ENCODE peak calls at places on chromosomes 4 and X, in seven cellular contexts. Z, Y, V, L, T, W and J are unnamed samples. For H3K4me1, the result is how much of the 10 kb centered on the place peaks cover.

GRCh38 chrX:101668143-101668542 is 8.5 kb upstream of the ARMCX2 start:
- DNase-seq in V (no peak), L (no peak), Z (no peak), W (no peak), T (no peak), Y (no peak), J (no peak)

GRCh38 chr4:72055566-72055965 is 23.8 kb downstream of the NPFFR2 start:
- DNase-seq in T (no peak), Y (no peak), W (no peak), L (no peak), Z (no peak), V (no peak), J (no peak)

GRCh38 chrX:54920610-54921426 is at the start of gene TRO:
- DNase-seq in Y (no peak), W (peak), Z (no peak), L (no peak), V (peak), T (peak), J (peak)

GRCh38 chr4:156560701-156561100 is 410.9 kb downstream of the PDGFC start:
- DNase-seq in W (peak), Y (no peak), V (no peak), L (no peak), T (no peak), Z (no peak), J (no peak)

GRCh38 chrX:81957900-81958545 is 756.1 kb downstream of the SH3BGRL start:
- DNase-seq in T (no peak), V (no peak), Y (no peak), L (no peak), W (peak), Z (no peak), J (no peak)

GRCh38 chrX:110284159-110284558 is 33.7 kb downstream of the AMMECR1 start:
- DNase-seq in W (peak), V (no peak), T (no peak), Y (no peak), Z (no peak), L (peak), J (no peak)

GRCh38 chr4:5045099-5045498 is 6.2 kb upstream of the STK32B start:
- DNase-seq in V (no peak), T (no peak), W (no peak), L (peak), Z (no peak), Y (no peak), J (no peak)

GRCh38 chrX:109889289-109890006 is 113.5 kb upstream of the TMEM164 start:
- DNase-seq in L (no peak), Z (no peak), W (peak), Y (no peak), T (no peak), V (no peak), J (no peak)

GRCh38 chr4:109005523-109005922 is 242.7 kb upstream of the ETNPPL start:
- DNase-seq in V (no peak), L (no peak), T (no peak), Y (no peak), Z (no peak), W (peak), J (no peak)

GRCh38 chr4:4880492-4880891 is 21.0 kb downstream of the MSX1 start:
- DNase-seq in Y (no peak), L (no peak), T (no peak), Z (no peak), W (no peak), V (no peak), J (no peak)

GRCh38 chr4:148926861-148927260 is 484.6 kb upstream of the NR3C2 start:
- DNase-seq in Y (no peak), Z (no peak), T (no peak), L (no peak), V (no peak), W (peak), J (no peak)

GRCh38 chrX:109533631-109534030 is 3.0 kb upstream of the NXT2 start:
- DNase-seq in V (no peak), L (peak), Y (no peak), Z (no peak), W (peak), T (no peak), J (no peak)

GRCh38 chr4:3107271-3108185 is 33.0 kb downstream of the HTT start:
- DNase-seq in Y (no peak), V (no peak), T (no peak), L (peak), Z (no peak), W (no peak), J (peak)

GRCh38 chr4:145557720-145558119 is 61.5 kb upstream of the MMAA start:
- DNase-seq in T (peak), Y (no peak), W (peak), L (peak), Z (peak), V (peak), J (no peak)

GRCh38 chrX:144809025-144809424 is 438.3 kb upstream of the SPANXN1 start:
- DNase-seq in W (no peak), T (no peak), Z (no peak), Y (no peak), V (no peak), L (no peak), J (no peak)

GRCh38 chr4:151712777-151713176 is 48.0 kb downstream of the GATB start:
- DNase-seq in W (no peak), T (no peak), Z (no peak), L (no peak), V (no peak), Y (no peak), J (no peak)

GRCh38 chr4:81164623-81165416 is 50.2 kb downstream of the PRKG2 start:
- DNase-seq in W (peak), T (no peak), V (no peak), Z (no peak), L (no peak), Y (no peak), J (no peak)

GRCh38 chr4:32824321-32824720 is 2104.2 kb downstream of the PCDH7 start:
- DNase-seq in T (no peak), Y (no peak), V (no peak), W (no peak), Z (no peak), L (no peak), J (no peak)

GRCh38 chr4:8427761-8428287 is 12.7 kb downstream of the ACOX3 start:
- DNase-seq in W (peak), L (peak), Z (no peak), Y (no peak), T (no peak), V (no peak), J (no peak)

GRCh38 chr4:121688696-121689095 is 8.1 kb downstream of the ANXA5 start:
- DNase-seq in T (no peak), V (no peak), L (no peak), Z (no peak), W (no peak), Y (no peak), J (no peak)
- H3K4me1 ChIP-seq in T (under half), V (under half), L (half or more), Z (under half), W (under half), Y (under half), J (half or more)

DNA sequence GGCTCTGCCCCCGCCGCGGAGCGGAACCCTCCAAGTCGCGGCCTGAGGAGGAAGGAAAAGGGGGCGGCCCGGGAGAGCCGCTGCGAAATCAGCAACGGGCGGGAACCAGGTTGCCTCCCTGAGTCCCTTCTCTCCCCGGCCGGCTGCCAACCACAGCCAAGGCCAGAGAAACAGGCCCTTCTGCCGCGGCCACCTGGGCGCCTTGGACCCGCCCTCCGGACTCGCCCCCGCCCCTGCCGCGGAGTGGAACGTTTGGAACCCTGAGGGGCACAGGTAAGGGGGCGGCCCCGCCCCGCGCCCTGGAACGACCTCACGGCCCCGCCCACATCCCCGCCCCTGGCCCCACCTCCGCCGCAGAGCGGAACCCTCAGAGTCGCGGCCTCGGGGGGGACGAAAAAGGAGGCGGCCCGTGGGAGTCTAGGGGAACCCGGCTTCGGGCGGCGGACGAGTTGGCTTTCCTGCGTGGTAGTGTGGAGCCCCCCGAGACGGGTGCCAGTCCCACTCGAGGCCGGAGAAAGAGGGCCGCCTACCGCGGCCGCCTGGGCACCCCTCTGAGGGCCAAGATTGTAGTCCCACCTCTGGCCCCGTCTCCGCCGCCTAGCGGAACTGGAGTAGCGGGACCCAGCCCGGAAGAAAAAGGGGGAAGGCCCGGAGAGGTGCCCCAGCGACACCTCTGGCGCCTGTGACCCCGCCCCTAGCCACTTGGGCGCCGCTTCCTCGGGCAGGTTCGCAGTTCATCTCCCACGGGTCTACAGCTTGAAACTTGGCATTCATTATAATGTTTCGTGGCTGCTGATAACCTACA is 669 bp upstream of the PHKA2 start:
- DNase-seq in Y (peak), W (peak), T (peak), V (peak), Z (peak), L (peak), J (no peak)
- TF ChIP-seq POLR2A in Y (no peak), W (peak), T (peak), V (peak), Z (peak), L (peak), J (peak)

DNA sequence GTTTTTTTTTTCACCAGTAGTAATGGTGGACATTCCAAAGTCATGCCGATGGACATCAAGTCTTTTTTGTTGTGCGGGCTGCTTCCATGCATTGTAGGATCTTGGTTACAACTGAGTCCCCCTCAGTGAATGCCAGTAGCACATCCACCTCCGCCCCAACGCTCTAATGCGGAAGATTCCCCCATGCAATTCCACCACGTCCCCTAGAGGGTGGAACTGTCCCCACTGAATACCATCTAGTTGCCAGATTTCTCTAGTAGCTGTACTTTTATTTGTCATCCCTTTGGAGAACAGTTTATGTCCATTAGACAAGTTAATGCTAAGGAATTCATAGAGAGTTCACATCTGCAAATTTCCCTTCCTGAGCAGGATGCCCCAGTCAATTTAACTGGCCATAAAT is 6.7 kb downstream of the SHISA3 start:
- DNase-seq in Z (no peak), V (no peak), T (no peak), Y (no peak), L (no peak), W (no peak), J (no peak)
- TF ChIP-seq CTCF in Z (no peak), V (no peak), T (peak), Y (no peak), L (no peak), W (no peak), J (no peak)

GRCh38 chr4:25879091-25879584 is 16.4 kb upstream of the SEL1L3 start:
- DNase-seq in Y (no peak), W (no peak), L (no peak), Z (no peak), T (no peak), V (no peak), J (no peak)
- H3K4me1 ChIP-seq in Y (under half), W (under half), L (under half), Z (under half), T (under half), V (under half), J (under half)

DNA sequence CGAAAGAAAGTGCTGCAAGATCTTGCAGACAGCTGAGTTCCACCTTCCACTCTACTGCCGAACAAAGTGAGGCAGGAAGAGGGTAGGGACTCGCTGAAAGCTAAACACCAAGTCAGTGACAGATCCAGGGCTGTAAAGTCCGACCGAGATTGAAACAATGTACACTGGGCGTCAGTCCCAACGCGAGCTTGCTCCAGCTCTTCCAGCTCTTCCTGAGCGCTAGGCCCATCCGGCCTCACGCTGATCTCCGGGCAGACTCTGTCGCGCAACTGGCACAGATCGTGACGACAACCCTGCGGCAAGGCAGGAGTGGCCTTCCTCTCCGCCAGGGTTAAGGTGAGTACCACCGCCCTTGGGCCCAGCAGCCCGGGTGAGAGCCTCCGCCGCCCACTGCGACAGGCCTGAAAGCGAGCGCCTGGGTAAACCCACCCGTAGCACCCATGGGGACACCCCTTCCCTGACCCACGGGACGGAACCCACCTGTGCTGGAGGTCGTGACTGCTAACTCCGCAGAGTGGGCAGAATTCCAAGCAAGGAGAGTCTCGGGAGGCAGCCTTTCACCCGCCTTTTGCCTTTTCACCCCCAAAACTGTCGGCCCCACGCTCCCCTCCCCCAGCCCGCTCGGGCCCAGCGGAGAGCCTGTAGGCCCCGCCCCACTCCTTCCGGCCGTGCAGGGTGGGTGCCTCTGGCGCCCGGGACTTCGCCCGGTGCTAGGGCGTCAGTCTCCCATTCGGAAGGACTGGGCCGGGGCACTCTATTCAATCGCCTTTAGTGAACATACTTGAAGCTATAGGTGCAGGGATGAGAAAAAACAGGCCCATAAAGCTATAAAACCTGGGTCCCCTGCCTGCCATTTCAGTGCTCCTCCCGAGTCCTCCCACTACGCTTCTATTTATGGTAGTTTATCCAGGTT is at the start of gene TMLHE:
- DNase-seq in V (peak), L (peak), T (peak), Z (peak), Y (no peak), W (peak), J (no peak)
- TF ChIP-seq POLR2A in V (peak), L (peak), T (peak), Z (no peak), Y (no peak), W (peak), J (no peak)

GRCh38 chrX:96774116-96774515 is 89.5 kb downstream of the DIAPH2 start:
- DNase-seq in L (no peak), V (no peak), W (no peak), Y (no peak), T (no peak), Z (no peak), J (no peak)

GRCh38 chrX:96764864-96765263 is 80.2 kb downstream of the DIAPH2 start:
- DNase-seq in Z (no peak), W (no peak), T (no peak), V (no peak), L (no peak), Y (no peak), J (no peak)

GRCh38 chrX:96771500-96771899 is 86.9 kb downstream of the DIAPH2 start:
- DNase-seq in Y (no peak), T (no peak), L (peak), V (no peak), W (no peak), Z (no peak), J (no peak)

GRCh38 chrX:96770315-96770714 is 85.7 kb downstream of the DIAPH2 start:
- DNase-seq in W (peak), T (no peak), Z (no peak), L (peak), V (no peak), Y (no peak), J (no peak)
- TF ChIP-seq CTCF in W (peak), T (no peak), Z (peak), L (peak), V (peak), Y (peak), J (no peak)

GRCh38 chrX:44889824-44890223 is 16.8 kb downstream of the KDM6A start:
- DNase-seq in T (no peak), L (no peak), W (no peak), V (no peak), Y (no peak), Z (no peak), J (no peak)
- H3K4me1 ChIP-seq in T (under half), L (under half), W (under half), V (under half), Y (under half), Z (under half), J (under half)

DNA sequence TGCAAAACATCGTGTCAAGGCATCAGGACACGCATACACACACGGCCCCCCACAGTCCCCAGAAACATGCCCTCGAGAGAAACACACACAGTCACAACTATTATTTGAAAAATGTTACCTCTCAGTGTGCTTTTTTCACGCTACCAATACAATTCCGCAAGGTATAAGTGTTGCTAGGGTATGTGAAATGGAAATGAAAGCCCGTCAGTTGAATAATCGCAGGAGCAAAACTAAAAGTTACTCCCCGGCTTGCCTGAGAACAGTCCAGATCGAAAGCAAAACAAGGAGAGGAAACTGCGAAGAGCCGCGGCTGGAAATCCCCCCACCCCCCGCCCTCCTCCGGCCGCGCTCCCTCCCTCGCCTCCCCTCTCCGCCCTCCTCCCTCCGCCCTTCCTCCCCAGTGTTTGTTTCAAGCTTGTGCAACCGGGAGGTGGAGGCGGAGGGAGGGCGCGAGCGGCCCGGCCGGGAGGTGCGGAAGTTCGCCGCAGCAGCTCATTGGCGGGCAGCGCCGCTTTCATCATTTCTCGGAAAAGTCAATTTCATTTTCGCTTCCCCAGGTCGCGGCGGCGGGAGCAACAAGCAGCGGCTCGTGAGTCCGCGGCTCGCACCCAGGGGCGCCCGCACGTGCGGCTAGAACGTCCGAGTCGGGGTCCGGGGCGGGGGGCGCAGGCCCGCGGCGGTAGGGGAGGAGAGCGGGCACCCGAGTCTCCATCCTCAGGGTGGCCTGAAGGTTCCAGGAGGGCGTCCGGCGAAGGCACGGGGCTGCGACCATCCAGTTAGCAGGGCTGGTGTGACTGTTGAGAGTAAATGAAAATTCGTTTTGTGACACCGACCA is at the start of gene IRF2:
- DNase-seq in T (peak), V (peak), L (peak), W (peak), Y (peak), Z (peak), J (peak)
- TF ChIP-seq POLR2A in T (no peak), V (peak), L (peak), W (peak), Y (no peak), Z (peak), J (no peak)